ENCODE peak calls at places on chromosomes 11 and 22, in four cellular contexts. B is AG04450, N is spleen, W is ovary. H is an unnamed sample.
A peak's percentile ranks its signal among the peaks of the same experiment; 100 is the strongest.

GRCh38 chr22:23156286-23156685 is 11.0 kb downstream of the RAB36 start:
- DNase-seq in B (no peak), N (peak; percentile 74), W (no peak), H (no peak)

GRCh38 chr11:126387856-126388255 is 32.4 kb downstream of the ST3GAL4 start:
- DNase-seq in B (no peak), N (no peak), W (no peak), H (no peak)

GRCh38 chr11:8031248-8032115 is 44.3 kb downstream of the EIF3F start:
- DNase-seq in B (no peak), N (peak; percentile 29), W (no peak), H (no peak)

GRCh38 chr11:117816151-117816741 is 8.3 kb downstream of the FXYD2 start:
- DNase-seq in B (peak; percentile 15), N (peak; percentile 83), W (no peak), H (no peak)

GRCh38 chr22:19607198-19608113 is 83.2 kb upstream of the CLDN5 start:
- DNase-seq in B (no peak), N (no peak), W (no peak), H (no peak)

GRCh38 chr11:131217313-131218297 is 152.8 kb upstream of the NTM start:
- DNase-seq in B (peak; percentile 3), N (no peak), W (no peak), H (no peak)

GRCh38 chr11:69293087-69293486 is 868 bp upstream of the MYEOV start:
- DNase-seq in B (no peak), N (peak; percentile 59), W (no peak), H (no peak)

GRCh38 chr11:120125005-120125404 is 12.9 kb downstream of the TRIM29 start:
- DNase-seq in B (no peak), N (no peak), W (no peak), H (no peak)

GRCh38 chr11:109972939-109973338 is 120.3 kb upstream of the ZC3H12C start:
- DNase-seq in B (no peak), N (no peak), W (no peak), H (no peak)

GRCh38 chr11:59358020-59358419 is 675 bp upstream of the OR5AN1 start:
- DNase-seq in B (no peak), N (no peak), W (no peak), H (no peak)

GRCh38 chr11:123261345-123262106 is 66.5 kb upstream of the CLMP start:
- DNase-seq in B (no peak), N (peak; percentile 91), W (peak; percentile 70), H (peak; percentile 46)

GRCh38 chr22:37229012-37229804 is 14.9 kb downstream of the RAC2 start:
- DNase-seq in B (peak; percentile 61), N (peak; percentile 87), W (no peak), H (peak; percentile 75)

GRCh38 chr11:8269636-8270035 is 6.0 kb upstream of the LMO1 start:
- DNase-seq in B (no peak), N (peak; percentile 4), W (no peak), H (no peak)

GRCh38 chr11:96061730-96062524 is 138.0 kb upstream of the MTMR2 start:
- DNase-seq in B (no peak), N (no peak), W (no peak), H (no peak)

GRCh38 chr22:30186048-30186447 is 60.5 kb downstream of the LIF start:
- DNase-seq in B (no peak), N (no peak), W (no peak), H (no peak)

GRCh38 chr11:72618801-72619200 is 55.4 kb downstream of the PDE2A start:
- DNase-seq in B (no peak), N (no peak), W (peak; percentile 40), H (no peak)

GRCh38 chr22:38398609-38399401 is 56.2 kb downstream of the KCNJ4 start:
- DNase-seq in B (peak; percentile 21), N (peak; percentile 95), W (peak; percentile 84), H (peak; percentile 78)

GRCh38 chr11:75795276-75796090 is 19.5 kb upstream of the UVRAG start:
- DNase-seq in B (no peak), N (peak; percentile 7), W (no peak), H (peak; percentile 12)

GRCh38 chr11:36257351-36257750 is 31.9 kb downstream of the COMMD9 start:
- DNase-seq in B (no peak), N (no peak), W (peak; percentile 31), H (no peak)

GRCh38 chr11:36264011-36264410 is 25.2 kb downstream of the COMMD9 start:
- DNase-seq in B (no peak), N (no peak), W (no peak), H (no peak)

GRCh38 chr11:36258730-36259360 is 30.4 kb downstream of the COMMD9 start:
- DNase-seq in B (peak; percentile 45), N (no peak), W (peak; percentile 59), H (peak; percentile 51)

GRCh38 chr11:36264601-36265344 is 24.5 kb downstream of the COMMD9 start:
- DNase-seq in B (no peak), N (no peak), W (no peak), H (no peak)

GRCh38 chr11:36261094-36261493 is 28.1 kb downstream of the COMMD9 start:
- DNase-seq in B (no peak), N (no peak), W (no peak), H (no peak)
- TF ChIP-seq CTCF in B (no peak), N (no peak), W (no peak), H (no peak)

DNA sequence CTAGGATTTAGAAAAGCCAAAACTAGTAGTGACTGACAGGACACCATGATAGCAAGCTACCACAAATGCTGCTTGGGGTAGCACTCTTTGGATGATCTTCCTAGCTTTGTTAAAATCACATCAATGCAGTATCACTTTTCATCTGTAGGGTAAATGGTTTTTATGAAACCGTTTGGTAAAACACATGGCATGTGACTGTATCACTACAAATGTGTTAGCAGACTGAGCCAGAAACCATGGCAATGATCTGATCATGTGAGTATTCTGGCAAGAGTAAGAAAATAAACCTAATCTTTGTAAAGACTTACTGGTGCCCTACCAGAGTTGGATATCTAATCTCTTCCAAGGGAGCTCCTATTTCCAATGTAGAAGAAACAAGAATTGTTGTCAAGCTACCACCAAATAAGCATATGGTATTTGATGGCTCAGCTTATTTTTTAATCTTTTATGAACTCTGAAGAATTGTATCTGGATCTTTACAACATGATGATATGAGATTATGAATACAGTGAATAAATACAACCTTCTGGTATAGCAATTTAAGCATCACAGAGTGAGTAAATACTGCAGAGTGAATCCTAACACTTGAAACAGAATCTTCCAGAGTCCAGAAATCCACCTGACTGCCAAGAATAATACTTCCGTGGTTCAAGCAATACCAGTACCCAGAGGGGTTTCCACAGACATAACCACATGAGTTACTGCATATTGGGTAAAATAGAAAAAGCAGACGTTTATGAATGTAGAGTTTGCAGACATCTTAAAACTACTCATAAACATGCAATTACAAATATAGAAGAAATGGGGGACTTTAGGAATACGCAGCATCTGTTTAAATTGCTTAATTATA is 238.9 kb downstream of the TTC28 start:
- DNase-seq in B (no peak), N (no peak), W (no peak), H (no peak)
- TF ChIP-seq CTCF in B (peak; percentile 29), N (no peak), W (no peak), H (no peak)

DNA sequence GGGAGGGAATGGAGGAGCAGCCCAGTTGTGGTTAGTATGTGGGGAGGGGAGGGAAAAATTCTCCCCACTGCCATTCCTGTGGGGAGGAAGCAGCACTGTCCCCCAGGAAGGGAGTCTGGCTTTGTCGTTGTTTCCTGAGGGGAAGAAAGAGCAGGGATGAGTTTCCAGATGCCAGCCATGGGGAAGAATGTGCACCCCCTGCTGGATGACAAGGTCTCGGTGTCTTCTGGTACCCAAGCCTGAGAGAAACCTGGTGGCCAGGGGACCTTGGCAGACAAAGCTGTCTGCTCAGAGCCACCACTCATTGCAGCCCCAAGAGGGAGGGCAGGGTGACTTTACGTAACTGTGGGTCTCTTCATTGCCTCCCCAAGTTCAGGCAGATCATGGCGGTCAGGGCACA is 81.3 kb upstream of the CD82 start:
- DNase-seq in B (no peak), N (no peak), W (no peak), H (no peak)
- TF ChIP-seq CTCF in B (peak; percentile 39), N (no peak), W (no peak), H (no peak)

DNA sequence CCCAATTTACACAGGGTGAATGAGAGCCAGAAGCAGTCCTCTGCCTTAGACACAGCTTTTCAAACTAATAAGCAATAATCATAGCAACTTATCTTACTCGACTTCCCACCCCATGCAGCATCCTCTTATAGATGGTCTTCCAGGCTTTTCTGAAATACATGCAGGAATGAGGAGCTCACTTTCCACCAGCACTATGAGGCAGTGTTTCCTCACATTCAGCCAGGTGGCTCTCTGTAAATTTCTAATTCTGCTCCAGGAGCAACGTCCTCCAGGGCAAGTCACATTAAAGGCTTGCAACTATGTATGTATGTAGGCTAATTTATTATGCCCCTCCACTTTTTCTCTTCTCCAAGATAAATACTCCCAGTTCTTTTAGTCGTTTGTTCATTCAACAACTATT is 60.0 kb downstream of the PAK1 start:
- DNase-seq in B (no peak), N (no peak), W (no peak), H (no peak)
- TF ChIP-seq CTCF in B (no peak), N (no peak), W (no peak), H (no peak)

DNA sequence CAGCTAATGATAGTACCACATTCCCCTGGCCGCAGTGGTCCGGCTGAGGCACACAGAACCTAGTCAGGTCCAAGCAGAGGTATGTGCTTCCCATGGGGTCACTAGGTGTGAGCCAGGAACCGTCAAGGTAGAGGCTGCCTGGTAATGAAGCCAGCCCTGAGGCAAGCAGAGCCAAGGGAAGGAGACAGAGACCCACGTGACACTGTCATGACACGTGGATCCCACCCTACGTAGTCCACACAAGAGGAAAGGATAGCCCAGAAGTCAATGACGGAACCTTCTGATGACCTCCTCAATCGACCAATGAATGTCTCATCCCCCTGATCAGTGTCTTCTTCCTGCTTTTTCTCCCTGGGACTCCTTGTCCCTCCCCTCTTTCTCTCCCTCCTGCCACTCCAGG is 19.0 kb downstream of the A4GALT start:
- DNase-seq in B (no peak), N (no peak), W (no peak), H (no peak)
- TF ChIP-seq CTCF in B (no peak), N (no peak), W (no peak), H (no peak)

GRCh38 chr11:64343740-64344133 is 3.7 kb downstream of the CCDC88B start:
- DNase-seq in B (no peak), N (peak; percentile 81), W (no peak), H (no peak)
- TF ChIP-seq CTCF in B (peak; percentile 25), N (no peak), W (no peak), H (peak; percentile 22)